ENCODE peak calls at places on chromosomes 2 and 18, in four cellular contexts. One of them, this sample, is unnamed.

GRCh38 chr2:147149589-147150245 is 695.1 kb upstream of the ACVR2A start:
- DNase-seq in stimulated activated CD4-positive, alpha-beta T cell treated with anti-CD3 and anti-CD28 coated beads, Interleukin-1b, Interleukin-23, amount 100 ng/mL, for 1 hour: no peak
- DNase-seq in endothelial cell: no peak
- DNase-seq in astrocyte of the spinal cord: no peak
- DNase-seq in this sample: no peak

GRCh38 chr18:11040823-11041712 is 108.3 kb downstream of the PIEZO2 start:
- DNase-seq in astrocyte of the spinal cord: peak; percentile 56
- DNase-seq in stimulated activated CD4-positive, alpha-beta T cell treated with anti-CD3 and anti-CD28 coated beads, Interleukin-1b, Interleukin-23, amount 100 ng/mL, for 1 hour: no peak
- DNase-seq in endothelial cell: peak; percentile 68
- DNase-seq in this sample: peak; percentile 71

GRCh38 chr2:45675130-45675812 is 23.8 kb downstream of the PRKCE start:
- DNase-seq in endothelial cell: no peak
- DNase-seq in stimulated activated CD4-positive, alpha-beta T cell treated with anti-CD3 and anti-CD28 coated beads, Interleukin-1b, Interleukin-23, amount 100 ng/mL, for 1 hour: no peak
- DNase-seq in astrocyte of the spinal cord: no peak
- DNase-seq in this sample: no peak

GRCh38 chr2:241072553-241073165 is 29.4 kb downstream of the MTERF4 start:
- DNase-seq in endothelial cell: no peak
- DNase-seq in stimulated activated CD4-positive, alpha-beta T cell treated with anti-CD3 and anti-CD28 coated beads, Interleukin-1b, Interleukin-23, amount 100 ng/mL, for 1 hour: no peak
- DNase-seq in astrocyte of the spinal cord: no peak
- DNase-seq in this sample: no peak

GRCh38 chr2:106075038-106075437 is 119.1 kb downstream of the UXS1 start:
- DNase-seq in stimulated activated CD4-positive, alpha-beta T cell treated with anti-CD3 and anti-CD28 coated beads, Interleukin-1b, Interleukin-23, amount 100 ng/mL, for 1 hour: no peak
- DNase-seq in endothelial cell: no peak
- DNase-seq in astrocyte of the spinal cord: no peak
- DNase-seq in this sample: no peak

GRCh38 chr18:35174093-35174731 is 66.6 kb upstream of the ZNF397 start:
- DNase-seq in stimulated activated CD4-positive, alpha-beta T cell treated with anti-CD3 and anti-CD28 coated beads, Interleukin-1b, Interleukin-23, amount 100 ng/mL, for 1 hour: no peak
- DNase-seq in astrocyte of the spinal cord: no peak
- DNase-seq in endothelial cell: no peak
- DNase-seq in this sample: no peak

GRCh38 chr18:21489119-21489750 is 111.3 kb downstream of the ESCO1 start:
- DNase-seq in endothelial cell: peak; percentile 53
- DNase-seq in stimulated activated CD4-positive, alpha-beta T cell treated with anti-CD3 and anti-CD28 coated beads, Interleukin-1b, Interleukin-23, amount 100 ng/mL, for 1 hour: no peak
- DNase-seq in astrocyte of the spinal cord: peak; percentile 58
- DNase-seq in this sample: peak; percentile 84

GRCh38 chr18:53864758-53865157 is 359.7 kb downstream of the MBD2 start:
- DNase-seq in endothelial cell: no peak
- DNase-seq in astrocyte of the spinal cord: no peak
- DNase-seq in stimulated activated CD4-positive, alpha-beta T cell treated with anti-CD3 and anti-CD28 coated beads, Interleukin-1b, Interleukin-23, amount 100 ng/mL, for 1 hour: no peak
- DNase-seq in this sample: no peak

GRCh38 chr2:236731767-236732580 is 162.3 kb downstream of the ACKR3 start:
- DNase-seq in endothelial cell: no peak
- DNase-seq in stimulated activated CD4-positive, alpha-beta T cell treated with anti-CD3 and anti-CD28 coated beads, Interleukin-1b, Interleukin-23, amount 100 ng/mL, for 1 hour: no peak
- DNase-seq in astrocyte of the spinal cord: peak; percentile 53
- DNase-seq in this sample: no peak

GRCh38 chr18:75635096-75635495 is 207.6 kb upstream of the SMIM21 start:
- DNase-seq in stimulated activated CD4-positive, alpha-beta T cell treated with anti-CD3 and anti-CD28 coated beads, Interleukin-1b, Interleukin-23, amount 100 ng/mL, for 1 hour: no peak
- DNase-seq in astrocyte of the spinal cord: no peak
- DNase-seq in endothelial cell: no peak
- DNase-seq in this sample: no peak

GRCh38 chr2:134420256-134420655 is 166.4 kb downstream of the MGAT5 start:
- DNase-seq in stimulated activated CD4-positive, alpha-beta T cell treated with anti-CD3 and anti-CD28 coated beads, Interleukin-1b, Interleukin-23, amount 100 ng/mL, for 1 hour: no peak
- DNase-seq in endothelial cell: no peak
- DNase-seq in astrocyte of the spinal cord: no peak
- DNase-seq in this sample: no peak

GRCh38 chr18:46916551-46917107 is 678 bp downstream of the PIAS2 start:
- DNase-seq in endothelial cell: no peak
- DNase-seq in stimulated activated CD4-positive, alpha-beta T cell treated with anti-CD3 and anti-CD28 coated beads, Interleukin-1b, Interleukin-23, amount 100 ng/mL, for 1 hour: peak; percentile 16
- DNase-seq in astrocyte of the spinal cord: peak; percentile 37
- DNase-seq in this sample: peak; percentile 25

GRCh38 chr2:103285354-103285753 is 523.5 kb downstream of the TMEM182 start:
- DNase-seq in stimulated activated CD4-positive, alpha-beta T cell treated with anti-CD3 and anti-CD28 coated beads, Interleukin-1b, Interleukin-23, amount 100 ng/mL, for 1 hour: no peak
- DNase-seq in endothelial cell: no peak
- DNase-seq in astrocyte of the spinal cord: no peak
- DNase-seq in this sample: no peak

GRCh38 chr2:131590896-131591295 is 63.2 kb downstream of the CCDC74A start:
- DNase-seq in stimulated activated CD4-positive, alpha-beta T cell treated with anti-CD3 and anti-CD28 coated beads, Interleukin-1b, Interleukin-23, amount 100 ng/mL, for 1 hour: no peak
- DNase-seq in endothelial cell: no peak
- DNase-seq in astrocyte of the spinal cord: no peak
- DNase-seq in this sample: no peak

GRCh38 chr2:111946294-111947114 is 48.1 kb downstream of the MERTK start:
- DNase-seq in astrocyte of the spinal cord: peak; percentile 91
- DNase-seq in endothelial cell: no peak
- DNase-seq in stimulated activated CD4-positive, alpha-beta T cell treated with anti-CD3 and anti-CD28 coated beads, Interleukin-1b, Interleukin-23, amount 100 ng/mL, for 1 hour: no peak
- DNase-seq in this sample: peak; percentile 25

GRCh38 chr2:172204309-172204708 is 101.6 kb upstream of the DLX2 start:
- DNase-seq in endothelial cell: no peak
- DNase-seq in stimulated activated CD4-positive, alpha-beta T cell treated with anti-CD3 and anti-CD28 coated beads, Interleukin-1b, Interleukin-23, amount 100 ng/mL, for 1 hour: no peak
- DNase-seq in astrocyte of the spinal cord: no peak
- DNase-seq in this sample: no peak

GRCh38 chr18:49631146-49631866 is 69.4 kb downstream of the LIPG start:
- DNase-seq in endothelial cell: no peak
- DNase-seq in stimulated activated CD4-positive, alpha-beta T cell treated with anti-CD3 and anti-CD28 coated beads, Interleukin-1b, Interleukin-23, amount 100 ng/mL, for 1 hour: no peak
- DNase-seq in astrocyte of the spinal cord: no peak
- DNase-seq in this sample: no peak

GRCh38 chr18:23887493-23887892 is 127.1 kb upstream of the TTC39C start:
- DNase-seq in endothelial cell: no peak
- DNase-seq in stimulated activated CD4-positive, alpha-beta T cell treated with anti-CD3 and anti-CD28 coated beads, Interleukin-1b, Interleukin-23, amount 100 ng/mL, for 1 hour: no peak
- DNase-seq in astrocyte of the spinal cord: no peak
- DNase-seq in this sample: no peak

GRCh38 chr2:8544786-8545631 is 136.8 kb upstream of the ID2 start:
- DNase-seq in stimulated activated CD4-positive, alpha-beta T cell treated with anti-CD3 and anti-CD28 coated beads, Interleukin-1b, Interleukin-23, amount 100 ng/mL, for 1 hour: peak; percentile 63
- DNase-seq in endothelial cell: no peak
- DNase-seq in astrocyte of the spinal cord: peak; percentile 83
- DNase-seq in this sample: no peak